ENCODE peak calls at places on chromosomes 12 and 14, in nine cellular contexts. One of them, this sample, is unnamed.

GRCh38 chr12:6570264-6570887 is 2.3 kb upstream of the NOP2 start:
- DNase-seq in HEK293T: peak; percentile 69
- DNase-seq in GM10248: peak; percentile 60
- DNase-seq in GM06990: no peak
- DNase-seq in substantia nigra: no peak
- DNase-seq in iris pigment epithelial cell: peak; percentile 25
- DNase-seq in B cell: peak; percentile 55
- DNase-seq in vagina: no peak
- DNase-seq in stimulated activated effector memory CD8-positive, alpha-beta T cell treated with anti-CD3 and anti-CD28 coated beads, Interleukin-12 subunit alpha, Interleukin-12 subunit beta, amount 100 ng/mL, for 72 hours: peak; percentile 70
- DNase-seq in this sample: no peak

GRCh38 chr14:102451064-102451352 is 58.6 kb downstream of the ANKRD9 start:
- DNase-seq in vagina: no peak
- DNase-seq in GM06990: no peak
- DNase-seq in stimulated activated effector memory CD8-positive, alpha-beta T cell treated with anti-CD3 and anti-CD28 coated beads, Interleukin-12 subunit alpha, Interleukin-12 subunit beta, amount 100 ng/mL, for 72 hours: no peak
- DNase-seq in HEK293T: no peak
- DNase-seq in iris pigment epithelial cell: no peak
- DNase-seq in B cell: no peak
- DNase-seq in GM10248: no peak
- DNase-seq in substantia nigra: peak; percentile 31
- DNase-seq in this sample: no peak

GRCh38 chr12:26460361-26460760 is 265.0 kb downstream of the SSPN start:
- DNase-seq in vagina: no peak
- DNase-seq in stimulated activated effector memory CD8-positive, alpha-beta T cell treated with anti-CD3 and anti-CD28 coated beads, Interleukin-12 subunit alpha, Interleukin-12 subunit beta, amount 100 ng/mL, for 72 hours: no peak
- DNase-seq in substantia nigra: no peak
- DNase-seq in B cell: no peak
- DNase-seq in HEK293T: no peak
- DNase-seq in GM10248: no peak
- DNase-seq in GM06990: no peak
- DNase-seq in iris pigment epithelial cell: no peak
- DNase-seq in this sample: no peak

GRCh38 chr14:95256011-95256775 is 63.5 kb downstream of the CLMN start:
- DNase-seq in vagina: no peak
- DNase-seq in substantia nigra: no peak
- DNase-seq in HEK293T: no peak
- DNase-seq in GM10248: no peak
- DNase-seq in stimulated activated effector memory CD8-positive, alpha-beta T cell treated with anti-CD3 and anti-CD28 coated beads, Interleukin-12 subunit alpha, Interleukin-12 subunit beta, amount 100 ng/mL, for 72 hours: no peak
- DNase-seq in B cell: no peak
- DNase-seq in iris pigment epithelial cell: no peak
- DNase-seq in GM06990: no peak
- DNase-seq in this sample: peak; percentile 35

GRCh38 chr14:90577661-90578282 is 180.9 kb downstream of the CALM1 start:
- DNase-seq in GM06990: no peak
- DNase-seq in stimulated activated effector memory CD8-positive, alpha-beta T cell treated with anti-CD3 and anti-CD28 coated beads, Interleukin-12 subunit alpha, Interleukin-12 subunit beta, amount 100 ng/mL, for 72 hours: no peak
- DNase-seq in substantia nigra: no peak
- DNase-seq in GM10248: no peak
- DNase-seq in HEK293T: no peak
- DNase-seq in vagina: no peak
- DNase-seq in iris pigment epithelial cell: no peak
- DNase-seq in B cell: no peak
- DNase-seq in this sample: no peak

GRCh38 chr14:40762177-40762576 is 844.5 kb upstream of the LRFN5 start:
- DNase-seq in iris pigment epithelial cell: no peak
- DNase-seq in vagina: no peak
- DNase-seq in B cell: no peak
- DNase-seq in HEK293T: no peak
- DNase-seq in substantia nigra: no peak
- DNase-seq in stimulated activated effector memory CD8-positive, alpha-beta T cell treated with anti-CD3 and anti-CD28 coated beads, Interleukin-12 subunit alpha, Interleukin-12 subunit beta, amount 100 ng/mL, for 72 hours: no peak
- DNase-seq in GM10248: no peak
- DNase-seq in GM06990: no peak
- DNase-seq in this sample: no peak

GRCh38 chr12:63913929-63914328 is 69.4 kb downstream of the SRGAP1 start:
- DNase-seq in substantia nigra: no peak
- DNase-seq in HEK293T: no peak
- DNase-seq in vagina: no peak
- DNase-seq in B cell: no peak
- DNase-seq in stimulated activated effector memory CD8-positive, alpha-beta T cell treated with anti-CD3 and anti-CD28 coated beads, Interleukin-12 subunit alpha, Interleukin-12 subunit beta, amount 100 ng/mL, for 72 hours: no peak
- DNase-seq in iris pigment epithelial cell: no peak
- DNase-seq in GM06990: no peak
- DNase-seq in GM10248: no peak
- DNase-seq in this sample: no peak

GRCh38 chr14:64878775-64879634 is 702 bp downstream of the SPTB start:
- DNase-seq in GM10248: peak; percentile 15
- DNase-seq in GM06990: peak; percentile 14
- DNase-seq in substantia nigra: no peak
- DNase-seq in stimulated activated effector memory CD8-positive, alpha-beta T cell treated with anti-CD3 and anti-CD28 coated beads, Interleukin-12 subunit alpha, Interleukin-12 subunit beta, amount 100 ng/mL, for 72 hours: no peak
- DNase-seq in iris pigment epithelial cell: no peak
- DNase-seq in vagina: no peak
- DNase-seq in B cell: no peak
- DNase-seq in HEK293T: peak; percentile 20
- DNase-seq in this sample: no peak

GRCh38 chr14:32366256-32366655 is 37.2 kb downstream of the AKAP6 start:
- DNase-seq in iris pigment epithelial cell: peak; percentile 72
- DNase-seq in GM06990: no peak
- DNase-seq in GM10248: no peak
- DNase-seq in B cell: no peak
- DNase-seq in vagina: no peak
- DNase-seq in substantia nigra: peak; percentile 41
- DNase-seq in HEK293T: no peak
- DNase-seq in stimulated activated effector memory CD8-positive, alpha-beta T cell treated with anti-CD3 and anti-CD28 coated beads, Interleukin-12 subunit alpha, Interleukin-12 subunit beta, amount 100 ng/mL, for 72 hours: no peak
- DNase-seq in this sample: no peak

GRCh38 chr12:96106137-96106536 is 70.8 kb upstream of the LTA4H start:
- DNase-seq in vagina: no peak
- DNase-seq in substantia nigra: no peak
- DNase-seq in HEK293T: no peak
- DNase-seq in iris pigment epithelial cell: no peak
- DNase-seq in GM10248: no peak
- DNase-seq in B cell: no peak
- DNase-seq in stimulated activated effector memory CD8-positive, alpha-beta T cell treated with anti-CD3 and anti-CD28 coated beads, Interleukin-12 subunit alpha, Interleukin-12 subunit beta, amount 100 ng/mL, for 72 hours: no peak
- DNase-seq in GM06990: no peak
- DNase-seq in this sample: no peak

GRCh38 chr14:91873476-91874265 is 6.3 kb upstream of the TC2N start:
- DNase-seq in B cell: peak; percentile 50
- DNase-seq in GM06990: peak; percentile 71
- DNase-seq in substantia nigra: no peak
- DNase-seq in vagina: no peak
- DNase-seq in GM10248: peak; percentile 63
- DNase-seq in HEK293T: no peak
- DNase-seq in iris pigment epithelial cell: peak; percentile 70
- DNase-seq in stimulated activated effector memory CD8-positive, alpha-beta T cell treated with anti-CD3 and anti-CD28 coated beads, Interleukin-12 subunit alpha, Interleukin-12 subunit beta, amount 100 ng/mL, for 72 hours: peak; percentile 82
- DNase-seq in this sample: no peak

GRCh38 chr12:131205534-131205933 is 251.8 kb downstream of the ADGRD1 start:
- DNase-seq in iris pigment epithelial cell: no peak
- DNase-seq in HEK293T: no peak
- DNase-seq in GM10248: peak; percentile 6
- DNase-seq in vagina: peak; percentile 54
- DNase-seq in GM06990: no peak
- DNase-seq in stimulated activated effector memory CD8-positive, alpha-beta T cell treated with anti-CD3 and anti-CD28 coated beads, Interleukin-12 subunit alpha, Interleukin-12 subunit beta, amount 100 ng/mL, for 72 hours: no peak
- DNase-seq in B cell: no peak
- DNase-seq in substantia nigra: no peak
- DNase-seq in this sample: no peak

GRCh38 chr12:5163661-5164060 is 120.0 kb downstream of the KCNA5 start:
- DNase-seq in iris pigment epithelial cell: peak; percentile 4
- DNase-seq in GM06990: no peak
- DNase-seq in B cell: no peak
- DNase-seq in vagina: no peak
- DNase-seq in GM10248: no peak
- DNase-seq in HEK293T: no peak
- DNase-seq in stimulated activated effector memory CD8-positive, alpha-beta T cell treated with anti-CD3 and anti-CD28 coated beads, Interleukin-12 subunit alpha, Interleukin-12 subunit beta, amount 100 ng/mL, for 72 hours: no peak
- DNase-seq in substantia nigra: no peak
- DNase-seq in this sample: no peak

GRCh38 chr14:55718551-55718950 is 138.5 kb downstream of the KTN1 start:
- DNase-seq in stimulated activated effector memory CD8-positive, alpha-beta T cell treated with anti-CD3 and anti-CD28 coated beads, Interleukin-12 subunit alpha, Interleukin-12 subunit beta, amount 100 ng/mL, for 72 hours: no peak
- DNase-seq in GM10248: no peak
- DNase-seq in vagina: no peak
- DNase-seq in B cell: no peak
- DNase-seq in iris pigment epithelial cell: no peak
- DNase-seq in GM06990: no peak
- DNase-seq in substantia nigra: no peak
- DNase-seq in HEK293T: no peak
- DNase-seq in this sample: no peak

GRCh38 chr12:132489078-132489601 is 811 bp upstream of the FBRSL1 start:
- DNase-seq in GM06990: peak; percentile 59
- DNase-seq in iris pigment epithelial cell: peak; percentile 14
- DNase-seq in vagina: no peak
- DNase-seq in B cell: peak; percentile 89
- DNase-seq in stimulated activated effector memory CD8-positive, alpha-beta T cell treated with anti-CD3 and anti-CD28 coated beads, Interleukin-12 subunit alpha, Interleukin-12 subunit beta, amount 100 ng/mL, for 72 hours: peak; percentile 80
- DNase-seq in HEK293T: no peak
- DNase-seq in substantia nigra: no peak
- DNase-seq in GM10248: no peak
- DNase-seq in this sample: no peak

GRCh38 chr12:52032431-52032796 is 18.8 kb upstream of the NR4A1 start:
- DNase-seq in iris pigment epithelial cell: peak; percentile 83
- DNase-seq in vagina: peak; percentile 95
- DNase-seq in stimulated activated effector memory CD8-positive, alpha-beta T cell treated with anti-CD3 and anti-CD28 coated beads, Interleukin-12 subunit alpha, Interleukin-12 subunit beta, amount 100 ng/mL, for 72 hours: no peak
- DNase-seq in B cell: no peak
- DNase-seq in GM06990: no peak
- DNase-seq in HEK293T: no peak
- DNase-seq in substantia nigra: no peak
- DNase-seq in GM10248: no peak
- DNase-seq in this sample: no peak

GRCh38 chr14:51491776-51492175 is 159.9 kb upstream of the FRMD6 start:
- DNase-seq in HEK293T: no peak
- DNase-seq in GM10248: no peak
- DNase-seq in stimulated activated effector memory CD8-positive, alpha-beta T cell treated with anti-CD3 and anti-CD28 coated beads, Interleukin-12 subunit alpha, Interleukin-12 subunit beta, amount 100 ng/mL, for 72 hours: no peak
- DNase-seq in B cell: no peak
- DNase-seq in substantia nigra: no peak
- DNase-seq in vagina: no peak
- DNase-seq in GM06990: no peak
- DNase-seq in iris pigment epithelial cell: no peak
- DNase-seq in this sample: no peak

GRCh38 chr12:11130382-11130781 is 4.1 kb downstream of the TAS2R30 start:
- DNase-seq in GM10248: no peak
- DNase-seq in vagina: no peak
- DNase-seq in iris pigment epithelial cell: no peak
- DNase-seq in substantia nigra: no peak
- DNase-seq in B cell: no peak
- DNase-seq in GM06990: no peak
- DNase-seq in stimulated activated effector memory CD8-positive, alpha-beta T cell treated with anti-CD3 and anti-CD28 coated beads, Interleukin-12 subunit alpha, Interleukin-12 subunit beta, amount 100 ng/mL, for 72 hours: no peak
- DNase-seq in HEK293T: no peak
- DNase-seq in this sample: no peak

GRCh38 chr12:54005853-54006699 is 2.7 kb upstream of the HOXC8 start:
- DNase-seq in stimulated activated effector memory CD8-positive, alpha-beta T cell treated with anti-CD3 and anti-CD28 coated beads, Interleukin-12 subunit alpha, Interleukin-12 subunit beta, amount 100 ng/mL, for 72 hours: peak; percentile 94
- DNase-seq in vagina: no peak
- DNase-seq in B cell: peak; percentile 89
- DNase-seq in substantia nigra: peak; percentile 62
- DNase-seq in GM10248: peak; percentile 82
- DNase-seq in GM06990: peak; percentile 80
- DNase-seq in HEK293T: peak; percentile 77
- DNase-seq in iris pigment epithelial cell: peak; percentile 61
- DNase-seq in this sample: no peak

GRCh38 chr12:74185360-74185759 is 352.3 kb upstream of the ATXN7L3B start:
- DNase-seq in GM10248: no peak
- DNase-seq in B cell: no peak
- DNase-seq in HEK293T: no peak
- DNase-seq in GM06990: no peak
- DNase-seq in stimulated activated effector memory CD8-positive, alpha-beta T cell treated with anti-CD3 and anti-CD28 coated beads, Interleukin-12 subunit alpha, Interleukin-12 subunit beta, amount 100 ng/mL, for 72 hours: no peak
- DNase-seq in vagina: no peak
- DNase-seq in substantia nigra: no peak
- DNase-seq in iris pigment epithelial cell: no peak
- DNase-seq in this sample: no peak

GRCh38 chr12:95227818-95228356 is 10.3 kb downstream of the VEZT start:
- DNase-seq in HEK293T: no peak
- DNase-seq in GM06990: no peak
- DNase-seq in iris pigment epithelial cell: no peak
- DNase-seq in B cell: no peak
- DNase-seq in stimulated activated effector memory CD8-positive, alpha-beta T cell treated with anti-CD3 and anti-CD28 coated beads, Interleukin-12 subunit alpha, Interleukin-12 subunit beta, amount 100 ng/mL, for 72 hours: no peak
- DNase-seq in GM10248: no peak
- DNase-seq in vagina: no peak
- DNase-seq in substantia nigra: no peak
- DNase-seq in this sample: no peak

GRCh38 chr14:68684466-68685418 is 108.1 kb downstream of the ZFP36L1 start:
- DNase-seq in substantia nigra: no peak
- DNase-seq in B cell: no peak
- DNase-seq in GM10248: no peak
- DNase-seq in HEK293T: no peak
- DNase-seq in stimulated activated effector memory CD8-positive, alpha-beta T cell treated with anti-CD3 and anti-CD28 coated beads, Interleukin-12 subunit alpha, Interleukin-12 subunit beta, amount 100 ng/mL, for 72 hours: no peak
- DNase-seq in vagina: no peak
- DNase-seq in GM06990: no peak
- DNase-seq in iris pigment epithelial cell: no peak
- DNase-seq in this sample: peak; percentile 91

GRCh38 chr14:64758711-64759554 is 54.7 kb downstream of the PLEKHG3 start:
- DNase-seq in vagina: no peak
- DNase-seq in GM06990: no peak
- DNase-seq in B cell: no peak
- DNase-seq in HEK293T: no peak
- DNase-seq in stimulated activated effector memory CD8-positive, alpha-beta T cell treated with anti-CD3 and anti-CD28 coated beads, Interleukin-12 subunit alpha, Interleukin-12 subunit beta, amount 100 ng/mL, for 72 hours: no peak
- DNase-seq in GM10248: no peak
- DNase-seq in iris pigment epithelial cell: peak; percentile 97
- DNase-seq in substantia nigra: no peak
- DNase-seq in this sample: no peak

GRCh38 chr12:55717397-55718007 is 1.7 kb downstream of the BLOC1S1 start:
- DNase-seq in iris pigment epithelial cell: peak; percentile 76
- DNase-seq in GM10248: no peak
- DNase-seq in GM06990: no peak
- DNase-seq in substantia nigra: no peak
- DNase-seq in stimulated activated effector memory CD8-positive, alpha-beta T cell treated with anti-CD3 and anti-CD28 coated beads, Interleukin-12 subunit alpha, Interleukin-12 subunit beta, amount 100 ng/mL, for 72 hours: no peak
- DNase-seq in HEK293T: no peak
- DNase-seq in vagina: no peak
- DNase-seq in B cell: no peak
- DNase-seq in this sample: no peak

GRCh38 chr14:64673329-64673728 is 30.9 kb upstream of the PLEKHG3 start:
- DNase-seq in vagina: no peak
- DNase-seq in B cell: no peak
- DNase-seq in HEK293T: no peak
- DNase-seq in iris pigment epithelial cell: no peak
- DNase-seq in substantia nigra: no peak
- DNase-seq in stimulated activated effector memory CD8-positive, alpha-beta T cell treated with anti-CD3 and anti-CD28 coated beads, Interleukin-12 subunit alpha, Interleukin-12 subunit beta, amount 100 ng/mL, for 72 hours: no peak
- DNase-seq in GM06990: no peak
- DNase-seq in GM10248: no peak
- DNase-seq in this sample: no peak

GRCh38 chr12:40697566-40698257 is 5.5 kb downstream of the CNTN1 start:
- DNase-seq in stimulated activated effector memory CD8-positive, alpha-beta T cell treated with anti-CD3 and anti-CD28 coated beads, Interleukin-12 subunit alpha, Interleukin-12 subunit beta, amount 100 ng/mL, for 72 hours: no peak
- DNase-seq in GM06990: no peak
- DNase-seq in B cell: no peak
- DNase-seq in GM10248: no peak
- DNase-seq in iris pigment epithelial cell: no peak
- DNase-seq in vagina: no peak
- DNase-seq in substantia nigra: no peak
- DNase-seq in HEK293T: no peak
- DNase-seq in this sample: no peak

GRCh38 chr14:42378274-42378673 is 771.6 kb downstream of the LRFN5 start:
- DNase-seq in GM06990: no peak
- DNase-seq in B cell: no peak
- DNase-seq in stimulated activated effector memory CD8-positive, alpha-beta T cell treated with anti-CD3 and anti-CD28 coated beads, Interleukin-12 subunit alpha, Interleukin-12 subunit beta, amount 100 ng/mL, for 72 hours: no peak
- DNase-seq in HEK293T: no peak
- DNase-seq in GM10248: no peak
- DNase-seq in substantia nigra: no peak
- DNase-seq in iris pigment epithelial cell: no peak
- DNase-seq in vagina: no peak
- DNase-seq in this sample: no peak

GRCh38 chr12:8078400-8078799 is 3.7 kb upstream of the NECAP1 start:
- DNase-seq in HEK293T: no peak
- DNase-seq in B cell: no peak
- DNase-seq in substantia nigra: no peak
- DNase-seq in GM06990: no peak
- DNase-seq in iris pigment epithelial cell: peak; percentile 85
- DNase-seq in GM10248: peak; percentile 32
- DNase-seq in vagina: no peak
- DNase-seq in stimulated activated effector memory CD8-positive, alpha-beta T cell treated with anti-CD3 and anti-CD28 coated beads, Interleukin-12 subunit alpha, Interleukin-12 subunit beta, amount 100 ng/mL, for 72 hours: peak; percentile 65
- DNase-seq in this sample: peak; percentile 66

GRCh38 chr14:47678157-47678556 is 2.8 kb upstream of the MDGA2 start:
- DNase-seq in B cell: no peak
- DNase-seq in GM10248: no peak
- DNase-seq in substantia nigra: no peak
- DNase-seq in stimulated activated effector memory CD8-positive, alpha-beta T cell treated with anti-CD3 and anti-CD28 coated beads, Interleukin-12 subunit alpha, Interleukin-12 subunit beta, amount 100 ng/mL, for 72 hours: no peak
- DNase-seq in vagina: no peak
- DNase-seq in GM06990: no peak
- DNase-seq in iris pigment epithelial cell: no peak
- DNase-seq in HEK293T: no peak
- DNase-seq in this sample: no peak

This sample was measured in SK-N-MC.